ENCODE peak calls at places on chromosome 6, in five cellular contexts. P, Q, W, T and K are unnamed samples.
A peak's percentile ranks its signal among the peaks of the same experiment; 100 is the strongest.

GRCh38 chr6:145538996-145539395 is 196.3 kb downstream of the EPM2A start:
- DNase-seq in P (no peak), Q (no peak), W (no peak), T (no peak), K (no peak)

GRCh38 chr6:93282521-93283031 is 136.8 kb downstream of the EPHA7 start:
- DNase-seq in P (no peak), Q (no peak), W (no peak), T (no peak), K (peak; percentile 37)

GRCh38 chr6:158773581-158774449 is 45.4 kb downstream of the EZR start:
- DNase-seq in P (no peak), Q (no peak), W (no peak), T (peak; percentile 21), K (no peak)

GRCh38 chr6:149586149-149586548 is 20.0 kb downstream of the GINM1 start:
- DNase-seq in P (no peak), Q (no peak), W (no peak), T (no peak), K (no peak)

GRCh38 chr6:167441653-167442644 is 117.1 kb downstream of the TTLL2 start:
- DNase-seq in P (no peak), Q (peak; percentile 74), W (no peak), T (peak; percentile 11), K (no peak)

GRCh38 chr6:74170118-74170517 is 474.1 kb downstream of the CD109 start:
- DNase-seq in P (no peak), Q (no peak), W (no peak), T (peak; percentile 13), K (no peak)

GRCh38 chr6:39452306-39452705 is 129.8 kb upstream of the KCNK16 start:
- DNase-seq in P (no peak), Q (no peak), W (no peak), T (peak; percentile 46), K (no peak)

GRCh38 chr6:279630-280029 is 12.7 kb upstream of the DUSP22 start:
- DNase-seq in P (no peak), Q (no peak), W (no peak), T (no peak), K (no peak)

GRCh38 chr6:139926711-139927110 is 552.3 kb upstream of the CITED2 start:
- DNase-seq in P (no peak), Q (no peak), W (no peak), T (no peak), K (no peak)

GRCh38 chr6:160293844-160294243 is 35.2 kb upstream of the SLC22A2 start:
- DNase-seq in P (no peak), Q (no peak), W (no peak), T (peak; percentile 15), K (no peak)

GRCh38 chr6:158622545-158623190 is 21.9 kb downstream of the DYNLT1 start:
- DNase-seq in P (no peak), Q (no peak), W (no peak), T (no peak), K (no peak)